ENCODE peak calls at places on chromosomes 11 and 22, in nine cellular contexts. One of them, this sample, is unnamed. For H3K79me2, the result is how much of the 10 kb centered on the place peaks cover.

GRCh38 chr11:10355257-10355661 is 50.4 kb downstream of the ADM start:
- DNase-seq in astrocyte: no peak
- DNase-seq in fibroblast of lung: peak
- DNase-seq in endothelial cell of umbilical vein: no peak
- DNase-seq in HCT116: no peak
- DNase-seq in SK-N-SH: no peak
- DNase-seq in PC-3: no peak
- DNase-seq in K562: no peak
- DNase-seq in PC-9: no peak
- DNase-seq in this sample: no peak

GRCh38 chr11:62472063-62472884 is 53.4 kb downstream of the SCGB1A1 start:
- DNase-seq in endothelial cell of umbilical vein: no peak
- DNase-seq in PC-3: peak
- DNase-seq in K562: peak
- DNase-seq in HCT116: peak
- DNase-seq in SK-N-SH: peak
- DNase-seq in astrocyte: peak
- DNase-seq in fibroblast of lung: peak
- DNase-seq in PC-9: peak
- DNase-seq in this sample: no peak

GRCh38 chr11:47494996-47495855 is 46.3 kb upstream of the RAPSN start:
- DNase-seq in HCT116: no peak
- DNase-seq in astrocyte: no peak
- DNase-seq in PC-9: no peak
- DNase-seq in fibroblast of lung: peak
- DNase-seq in SK-N-SH: no peak
- DNase-seq in endothelial cell of umbilical vein: no peak
- DNase-seq in PC-3: no peak
- DNase-seq in K562: no peak
- DNase-seq in this sample: no peak

GRCh38 chr22:43205748-43206514 is 19.0 kb upstream of the TTLL12 start:
- DNase-seq in HCT116: no peak
- DNase-seq in endothelial cell of umbilical vein: no peak
- DNase-seq in K562: no peak
- DNase-seq in astrocyte: no peak
- DNase-seq in PC-3: no peak
- DNase-seq in PC-9: no peak
- DNase-seq in SK-N-SH: no peak
- DNase-seq in fibroblast of lung: no peak
- DNase-seq in this sample: no peak

GRCh38 chr11:82229346-82229745 is 504.3 kb downstream of the FAM181B start:
- DNase-seq in PC-3: peak
- DNase-seq in astrocyte: no peak
- DNase-seq in K562: no peak
- DNase-seq in PC-9: no peak
- DNase-seq in SK-N-SH: peak
- DNase-seq in fibroblast of lung: peak
- DNase-seq in HCT116: no peak
- DNase-seq in endothelial cell of umbilical vein: no peak
- DNase-seq in this sample: peak

GRCh38 chr11:71356904-71357303 is 91.3 kb downstream of the DHCR7 start:
- DNase-seq in PC-9: no peak
- DNase-seq in endothelial cell of umbilical vein: no peak
- DNase-seq in SK-N-SH: no peak
- DNase-seq in astrocyte: no peak
- DNase-seq in PC-3: no peak
- DNase-seq in K562: no peak
- DNase-seq in fibroblast of lung: no peak
- DNase-seq in HCT116: no peak
- DNase-seq in this sample: no peak

GRCh38 chr11:46658259-46658658 is 40.9 kb downstream of the ATG13 start:
- DNase-seq in SK-N-SH: no peak
- DNase-seq in astrocyte: peak
- DNase-seq in K562: no peak
- DNase-seq in endothelial cell of umbilical vein: no peak
- DNase-seq in PC-3: no peak
- DNase-seq in PC-9: no peak
- DNase-seq in HCT116: no peak
- DNase-seq in fibroblast of lung: peak
- DNase-seq in this sample: no peak

GRCh38 chr11:2794947-2795346 is 90.6 kb downstream of the CDKN1C start:
- DNase-seq in PC-3: no peak
- DNase-seq in HCT116: no peak
- DNase-seq in PC-9: no peak
- DNase-seq in fibroblast of lung: no peak
- DNase-seq in K562: no peak
- DNase-seq in SK-N-SH: no peak
- DNase-seq in astrocyte: no peak
- DNase-seq in endothelial cell of umbilical vein: no peak
- DNase-seq in this sample: no peak

DNA sequence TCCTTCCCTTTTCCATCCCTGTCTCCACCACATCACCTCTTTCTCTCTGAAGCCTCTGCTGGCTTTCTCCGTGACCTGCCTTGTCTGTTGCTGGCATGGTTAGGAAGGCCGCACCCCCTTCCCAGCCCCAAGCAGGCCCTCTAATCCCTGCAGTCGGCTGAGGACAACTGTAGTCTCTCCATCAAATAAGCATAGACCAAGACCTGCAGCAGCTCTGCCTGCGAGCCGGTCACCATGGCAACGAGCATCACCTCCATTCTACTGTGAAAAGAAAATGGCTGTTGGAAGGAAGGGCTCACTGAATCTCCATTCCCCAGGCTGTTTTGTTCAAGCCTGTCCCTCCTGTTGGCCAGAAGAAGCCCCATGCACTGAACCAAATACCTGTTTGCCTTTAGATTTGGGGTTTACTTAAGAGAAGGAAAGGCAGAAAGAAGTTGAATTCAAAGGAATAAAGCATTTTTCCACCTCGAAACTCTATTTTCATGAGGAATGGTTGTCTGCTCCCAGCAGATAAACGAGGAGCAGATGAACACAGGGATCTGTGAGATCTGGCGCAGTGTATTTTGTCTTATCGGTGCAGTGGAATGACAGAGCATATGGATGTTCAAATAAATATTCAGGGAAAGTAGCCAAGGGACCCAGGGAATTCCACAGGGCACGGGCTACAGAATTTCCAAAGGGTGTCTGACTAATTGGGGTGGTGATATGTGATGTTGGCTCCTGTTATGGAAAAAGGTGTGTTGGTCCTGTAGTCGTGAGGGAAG is 113.1 kb upstream of the TTC12 start:
- DNase-seq in HCT116: no peak
- DNase-seq in PC-3: no peak
- DNase-seq in astrocyte: no peak
- DNase-seq in PC-9: no peak
- DNase-seq in SK-N-SH: peak
- DNase-seq in endothelial cell of umbilical vein: no peak
- DNase-seq in fibroblast of lung: no peak
- DNase-seq in K562: no peak
- DNase-seq in this sample: no peak
- TF ChIP-seq CTCF in HCT116: no peak
- TF ChIP-seq CTCF in PC-3: no peak
- TF ChIP-seq CTCF in astrocyte: no peak
- TF ChIP-seq CTCF in PC-9: no peak
- TF ChIP-seq CTCF in SK-N-SH: no peak
- TF ChIP-seq CTCF in endothelial cell of umbilical vein: no peak
- TF ChIP-seq CTCF in fibroblast of lung: no peak
- TF ChIP-seq CTCF in K562: no peak
- TF ChIP-seq CTCF in this sample: no peak

GRCh38 chr11:118607401-118608267 is at the start of gene PHLDB1:
- DNase-seq in PC-9: peak
- DNase-seq in HCT116: no peak
- DNase-seq in endothelial cell of umbilical vein: peak
- DNase-seq in PC-3: peak
- DNase-seq in astrocyte: peak
- DNase-seq in SK-N-SH: peak
- DNase-seq in fibroblast of lung: peak
- DNase-seq in K562: peak
- DNase-seq in this sample: no peak

GRCh38 chr11:118606844-118607228 is 579 bp upstream of the PHLDB1 start:
- DNase-seq in SK-N-SH: no peak
- DNase-seq in PC-3: no peak
- DNase-seq in astrocyte: no peak
- DNase-seq in endothelial cell of umbilical vein: no peak
- DNase-seq in PC-9: no peak
- DNase-seq in K562: no peak
- DNase-seq in HCT116: no peak
- DNase-seq in fibroblast of lung: no peak
- DNase-seq in this sample: no peak

GRCh38 chr11:118606157-118606843 is 1.1 kb upstream of the PHLDB1 start:
- DNase-seq in PC-9: no peak
- DNase-seq in HCT116: no peak
- DNase-seq in SK-N-SH: no peak
- DNase-seq in astrocyte: no peak
- DNase-seq in endothelial cell of umbilical vein: no peak
- DNase-seq in PC-3: no peak
- DNase-seq in fibroblast of lung: no peak
- DNase-seq in K562: no peak
- DNase-seq in this sample: no peak

GRCh38 chr11:118604566-118604965 is 2.8 kb upstream of the PHLDB1 start:
- DNase-seq in SK-N-SH: no peak
- DNase-seq in astrocyte: no peak
- DNase-seq in endothelial cell of umbilical vein: no peak
- DNase-seq in HCT116: no peak
- DNase-seq in fibroblast of lung: no peak
- DNase-seq in PC-9: no peak
- DNase-seq in K562: peak
- DNase-seq in PC-3: no peak
- DNase-seq in this sample: no peak

GRCh38 chr11:118605116-118605867 is 2.1 kb upstream of the PHLDB1 start:
- DNase-seq in PC-3: no peak
- DNase-seq in astrocyte: peak
- DNase-seq in fibroblast of lung: peak
- DNase-seq in endothelial cell of umbilical vein: peak
- DNase-seq in SK-N-SH: peak
- DNase-seq in HCT116: no peak
- DNase-seq in K562: peak
- DNase-seq in PC-9: no peak
- DNase-seq in this sample: no peak
- H3K4me2 ChIP-seq in PC-3: no peak
- H3K4me2 ChIP-seq in astrocyte: peak
- H3K4me2 ChIP-seq in fibroblast of lung: peak
- H3K4me2 ChIP-seq in endothelial cell of umbilical vein: no peak
- H3K4me2 ChIP-seq in SK-N-SH: peak
- H3K4me2 ChIP-seq in HCT116: no peak
- H3K4me2 ChIP-seq in K562: peak
- H3K4me2 ChIP-seq in PC-9: no peak
- H3K4me2 ChIP-seq in this sample: no peak

GRCh38 chr11:70271635-70271953 is 1.1 kb downstream of the PPFIA1 start:
- DNase-seq in endothelial cell of umbilical vein: no peak
- DNase-seq in astrocyte: no peak
- DNase-seq in SK-N-SH: no peak
- DNase-seq in PC-9: no peak
- DNase-seq in HCT116: no peak
- DNase-seq in PC-3: no peak
- DNase-seq in fibroblast of lung: no peak
- DNase-seq in K562: no peak
- DNase-seq in this sample: no peak

GRCh38 chr11:70268526-70268925 is 2.0 kb upstream of the PPFIA1 start:
- DNase-seq in HCT116: no peak
- DNase-seq in endothelial cell of umbilical vein: no peak
- DNase-seq in PC-9: no peak
- DNase-seq in SK-N-SH: no peak
- DNase-seq in astrocyte: no peak
- DNase-seq in PC-3: no peak
- DNase-seq in K562: no peak
- DNase-seq in fibroblast of lung: no peak
- DNase-seq in this sample: no peak

GRCh38 chr11:70270104-70270876 is at the start of gene PPFIA1:
- DNase-seq in SK-N-SH: peak
- DNase-seq in fibroblast of lung: peak
- DNase-seq in PC-3: peak
- DNase-seq in K562: peak
- DNase-seq in endothelial cell of umbilical vein: peak
- DNase-seq in astrocyte: peak
- DNase-seq in HCT116: peak
- DNase-seq in PC-9: peak
- DNase-seq in this sample: peak

GRCh38 chr11:70270877-70271634 is 566 bp downstream of the PPFIA1 start:
- DNase-seq in PC-3: peak
- DNase-seq in PC-9: peak
- DNase-seq in astrocyte: peak
- DNase-seq in SK-N-SH: peak
- DNase-seq in endothelial cell of umbilical vein: peak
- DNase-seq in K562: peak
- DNase-seq in HCT116: no peak
- DNase-seq in fibroblast of lung: peak
- DNase-seq in this sample: peak

DNA sequence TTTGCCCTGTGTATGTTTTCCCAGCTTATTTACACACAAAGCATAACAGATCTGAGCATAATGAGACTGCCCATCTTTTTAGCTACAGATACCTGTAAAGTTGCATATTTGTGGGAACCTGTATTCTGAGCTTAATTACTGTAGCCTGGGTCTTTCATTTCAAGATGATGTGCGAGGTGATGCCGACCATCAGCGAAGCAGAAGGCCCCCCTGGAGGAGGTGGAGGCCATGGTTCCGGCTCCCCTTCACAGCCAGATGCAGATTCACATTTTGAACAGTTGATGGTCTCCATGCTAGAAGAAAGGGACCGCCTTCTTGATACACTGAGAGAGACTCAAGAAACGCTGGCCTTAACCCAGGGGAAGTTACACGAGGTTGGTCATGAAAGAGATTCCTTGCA is 1.5 kb downstream of the PPFIA1 start:
- DNase-seq in endothelial cell of umbilical vein: no peak
- DNase-seq in PC-9: no peak
- DNase-seq in HCT116: no peak
- DNase-seq in astrocyte: no peak
- DNase-seq in SK-N-SH: no peak
- DNase-seq in PC-3: no peak
- DNase-seq in fibroblast of lung: no peak
- DNase-seq in K562: no peak
- DNase-seq in this sample: no peak
- H3K79me2 ChIP-seq in endothelial cell of umbilical vein: under half
- H3K79me2 ChIP-seq in PC-9: half or more
- H3K79me2 ChIP-seq in HCT116: half or more
- H3K79me2 ChIP-seq in astrocyte: half or more
- H3K79me2 ChIP-seq in SK-N-SH: half or more
- H3K79me2 ChIP-seq in PC-3: half or more
- H3K79me2 ChIP-seq in fibroblast of lung: under half
- H3K79me2 ChIP-seq in K562: half or more
- H3K79me2 ChIP-seq in this sample: half or more

GRCh38 chr11:17736921-17737817 is 2.6 kb downstream of the KCNC1 start:
- DNase-seq in PC-3: no peak
- DNase-seq in fibroblast of lung: no peak
- DNase-seq in HCT116: no peak
- DNase-seq in PC-9: no peak
- DNase-seq in K562: no peak
- DNase-seq in endothelial cell of umbilical vein: no peak
- DNase-seq in astrocyte: no peak
- DNase-seq in SK-N-SH: no peak
- DNase-seq in this sample: no peak

GRCh38 chr11:17734986-17735822 is 623 bp downstream of the KCNC1 start:
- DNase-seq in SK-N-SH: peak
- DNase-seq in fibroblast of lung: peak
- DNase-seq in PC-3: peak
- DNase-seq in endothelial cell of umbilical vein: peak
- DNase-seq in PC-9: peak
- DNase-seq in astrocyte: peak
- DNase-seq in HCT116: no peak
- DNase-seq in K562: peak
- DNase-seq in this sample: peak

GRCh38 chr11:17734418-17734911 is at the start of gene KCNC1:
- DNase-seq in astrocyte: peak
- DNase-seq in K562: peak
- DNase-seq in SK-N-SH: peak
- DNase-seq in PC-9: no peak
- DNase-seq in fibroblast of lung: peak
- DNase-seq in HCT116: no peak
- DNase-seq in PC-3: no peak
- DNase-seq in endothelial cell of umbilical vein: peak
- DNase-seq in this sample: no peak

GRCh38 chr11:17738350-17739207 is 4.0 kb downstream of the KCNC1 start:
- DNase-seq in HCT116: no peak
- DNase-seq in PC-3: no peak
- DNase-seq in K562: peak
- DNase-seq in PC-9: no peak
- DNase-seq in fibroblast of lung: no peak
- DNase-seq in SK-N-SH: no peak
- DNase-seq in astrocyte: no peak
- DNase-seq in endothelial cell of umbilical vein: no peak
- DNase-seq in this sample: no peak

DNA sequence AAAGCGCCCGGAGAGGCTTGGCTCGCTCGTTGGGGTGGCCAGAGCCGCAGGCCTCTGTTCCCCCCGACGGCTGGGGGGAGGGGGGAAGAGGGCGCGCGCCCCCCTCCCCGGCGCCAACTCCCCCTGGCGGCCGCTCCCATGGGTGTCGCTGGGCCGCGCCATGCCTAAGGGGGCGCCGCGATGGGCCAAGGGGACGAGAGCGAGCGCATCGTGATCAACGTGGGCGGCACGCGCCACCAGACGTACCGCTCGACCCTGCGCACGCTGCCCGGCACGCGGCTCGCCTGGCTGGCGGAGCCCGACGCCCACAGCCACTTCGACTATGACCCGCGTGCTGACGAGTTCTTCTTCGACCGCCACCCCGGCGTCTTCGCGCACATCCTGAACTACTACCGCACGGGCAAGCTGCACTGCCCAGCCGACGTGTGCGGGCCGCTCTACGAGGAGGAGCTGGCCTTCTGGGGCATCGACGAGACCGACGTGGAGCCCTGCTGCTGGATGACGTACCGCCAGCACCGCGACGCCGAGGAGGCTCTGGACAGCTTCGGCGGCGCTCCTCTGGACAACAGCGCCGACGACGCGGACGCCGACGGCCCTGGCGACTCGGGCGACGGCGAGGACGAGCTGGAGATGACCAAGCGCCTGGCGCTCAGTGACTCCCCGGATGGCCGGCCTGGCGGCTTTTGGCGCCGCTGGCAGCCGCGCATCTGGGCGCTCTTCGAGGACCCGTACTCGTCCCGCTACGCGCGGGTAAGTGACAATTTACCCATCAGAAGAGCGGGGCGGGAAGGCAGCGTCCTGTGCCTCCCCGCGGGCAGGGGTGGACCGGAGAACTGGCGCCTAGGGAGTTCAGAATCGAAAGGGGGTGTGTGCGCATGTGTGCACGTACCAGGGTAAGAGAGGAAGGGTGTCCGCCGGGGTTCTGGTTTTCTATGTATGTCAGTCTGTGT is 1.5 kb downstream of the KCNC1 start:
- DNase-seq in endothelial cell of umbilical vein: no peak
- DNase-seq in fibroblast of lung: no peak
- DNase-seq in HCT116: no peak
- DNase-seq in SK-N-SH: peak
- DNase-seq in PC-9: no peak
- DNase-seq in K562: no peak
- DNase-seq in astrocyte: no peak
- DNase-seq in PC-3: no peak
- DNase-seq in this sample: no peak
- TF ChIP-seq CTCF in endothelial cell of umbilical vein: peak
- TF ChIP-seq CTCF in fibroblast of lung: peak
- TF ChIP-seq CTCF in HCT116: no peak
- TF ChIP-seq CTCF in SK-N-SH: peak
- TF ChIP-seq CTCF in PC-9: no peak
- TF ChIP-seq CTCF in K562: no peak
- TF ChIP-seq CTCF in astrocyte: no peak
- TF ChIP-seq CTCF in PC-3: no peak
- TF ChIP-seq CTCF in this sample: no peak